ENCODE peak calls at places on chromosome 18, in nine cellular contexts. One of them, this sample, is unnamed. For H3K4me1, the result is how much of the 10 kb centered on the place peaks cover.

GRCh38 chr18:31603335-31603734 is 11.7 kb downstream of the TTR start:
- DNase-seq in PC-9: no peak
- DNase-seq in colonic mucosa: no peak
- DNase-seq in H1: no peak
- DNase-seq in ovary: no peak
- DNase-seq in A549: no peak
- DNase-seq in IMR-90: no peak
- DNase-seq in uterus: no peak
- DNase-seq in GM23248: peak
- DNase-seq in this sample: no peak

GRCh38 chr18:8871484-8871883 is 166.1 kb downstream of the MTCL1 start:
- DNase-seq in colonic mucosa: no peak
- DNase-seq in GM23248: peak
- DNase-seq in IMR-90: no peak
- DNase-seq in A549: no peak
- DNase-seq in PC-9: peak
- DNase-seq in H1: no peak
- DNase-seq in uterus: no peak
- DNase-seq in ovary: no peak
- DNase-seq in this sample: no peak

GRCh38 chr18:73662440-73662839 is 485.2 kb downstream of the FBXO15 start:
- DNase-seq in IMR-90: no peak
- DNase-seq in ovary: no peak
- DNase-seq in colonic mucosa: no peak
- DNase-seq in PC-9: no peak
- DNase-seq in GM23248: no peak
- DNase-seq in uterus: no peak
- DNase-seq in A549: no peak
- DNase-seq in H1: no peak
- DNase-seq in this sample: no peak

GRCh38 chr18:57943723-57944122 is 100.3 kb upstream of the NEDD4L start:
- DNase-seq in A549: no peak
- DNase-seq in H1: no peak
- DNase-seq in uterus: no peak
- DNase-seq in PC-9: no peak
- DNase-seq in colonic mucosa: no peak
- DNase-seq in GM23248: peak
- DNase-seq in ovary: no peak
- DNase-seq in IMR-90: peak
- DNase-seq in this sample: no peak

GRCh38 chr18:3889803-3890202 is 439.8 kb downstream of the TGIF1 start:
- DNase-seq in IMR-90: peak
- DNase-seq in uterus: no peak
- DNase-seq in colonic mucosa: no peak
- DNase-seq in GM23248: peak
- DNase-seq in A549: no peak
- DNase-seq in ovary: no peak
- DNase-seq in PC-9: no peak
- DNase-seq in H1: no peak
- DNase-seq in this sample: peak

GRCh38 chr18:49368161-49368875 is 92.1 kb downstream of the DYM start:
- DNase-seq in uterus: no peak
- DNase-seq in IMR-90: no peak
- DNase-seq in colonic mucosa: no peak
- DNase-seq in H1: no peak
- DNase-seq in PC-9: no peak
- DNase-seq in ovary: no peak
- DNase-seq in A549: no peak
- DNase-seq in GM23248: no peak
- DNase-seq in this sample: no peak

GRCh38 chr18:75408554-75409506 is 18.7 kb downstream of the SMIM21 start:
- DNase-seq in GM23248: peak
- DNase-seq in IMR-90: peak
- DNase-seq in H1: no peak
- DNase-seq in A549: peak
- DNase-seq in uterus: no peak
- DNase-seq in colonic mucosa: no peak
- DNase-seq in PC-9: no peak
- DNase-seq in ovary: no peak
- DNase-seq in this sample: no peak

GRCh38 chr18:55422456-55423185 is 165.4 kb downstream of the TCF4 start:
- DNase-seq in H1: no peak
- DNase-seq in PC-9: no peak
- DNase-seq in IMR-90: peak
- DNase-seq in uterus: peak
- DNase-seq in colonic mucosa: peak
- DNase-seq in GM23248: peak
- DNase-seq in A549: no peak
- DNase-seq in ovary: peak
- DNase-seq in this sample: no peak

GRCh38 chr18:27604583-27604982 is 419.5 kb upstream of the CHST9 start:
- DNase-seq in PC-9: no peak
- DNase-seq in A549: no peak
- DNase-seq in GM23248: peak
- DNase-seq in colonic mucosa: no peak
- DNase-seq in H1: no peak
- DNase-seq in ovary: no peak
- DNase-seq in uterus: no peak
- DNase-seq in IMR-90: peak
- DNase-seq in this sample: peak

GRCh38 chr18:28995319-28995718 is 818.4 kb upstream of the CDH2 start:
- DNase-seq in uterus: no peak
- DNase-seq in GM23248: no peak
- DNase-seq in H1: no peak
- DNase-seq in IMR-90: peak
- DNase-seq in PC-9: no peak
- DNase-seq in A549: no peak
- DNase-seq in colonic mucosa: no peak
- DNase-seq in ovary: no peak
- DNase-seq in this sample: no peak

GRCh38 chr18:79068299-79068945 is 772 bp upstream of the ATP9B start:
- DNase-seq in GM23248: peak
- DNase-seq in colonic mucosa: no peak
- DNase-seq in uterus: no peak
- DNase-seq in A549: no peak
- DNase-seq in IMR-90: no peak
- DNase-seq in ovary: peak
- DNase-seq in PC-9: no peak
- DNase-seq in H1: no peak
- DNase-seq in this sample: peak

GRCh38 chr18:44771957-44772917 is 91.5 kb downstream of the SETBP1 start:
- DNase-seq in uterus: peak
- DNase-seq in GM23248: no peak
- DNase-seq in PC-9: no peak
- DNase-seq in A549: no peak
- DNase-seq in colonic mucosa: peak
- DNase-seq in ovary: no peak
- DNase-seq in H1: no peak
- DNase-seq in IMR-90: no peak
- DNase-seq in this sample: peak

GRCh38 chr18:76821356-76821874 is 942 bp upstream of the ZNF236 start:
- DNase-seq in colonic mucosa: no peak
- DNase-seq in IMR-90: no peak
- DNase-seq in GM23248: no peak
- DNase-seq in H1: no peak
- DNase-seq in PC-9: no peak
- DNase-seq in uterus: no peak
- DNase-seq in ovary: no peak
- DNase-seq in A549: no peak
- DNase-seq in this sample: no peak

DNA sequence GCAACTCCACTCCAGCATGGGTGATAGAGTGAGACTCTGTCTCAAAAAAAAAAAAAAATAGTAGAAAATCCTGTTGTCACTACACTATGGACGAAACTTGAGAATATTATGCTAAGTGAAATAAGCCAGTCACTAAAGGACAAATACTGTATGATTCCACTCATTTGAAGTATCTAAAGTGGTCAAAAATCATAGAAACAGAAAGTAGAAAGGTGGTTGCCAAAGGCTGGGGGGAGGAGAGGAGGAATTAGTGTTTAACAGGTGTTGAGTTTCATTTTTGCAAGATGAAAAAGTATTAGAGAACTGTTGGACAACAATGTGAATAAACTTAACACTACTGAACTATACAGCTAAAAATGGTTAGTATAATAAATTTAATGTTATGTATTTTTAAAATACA is 18.8 kb upstream of the RMP24 start:
- DNase-seq in H1: no peak
- DNase-seq in ovary: no peak
- DNase-seq in colonic mucosa: no peak
- DNase-seq in uterus: no peak
- DNase-seq in A549: no peak
- DNase-seq in IMR-90: no peak
- DNase-seq in PC-9: no peak
- DNase-seq in GM23248: no peak
- DNase-seq in this sample: no peak
- H3K4me1 ChIP-seq in H1: under half
- H3K4me1 ChIP-seq in ovary: under half
- H3K4me1 ChIP-seq in colonic mucosa: under half
- H3K4me1 ChIP-seq in uterus: under half
- H3K4me1 ChIP-seq in A549: under half
- H3K4me1 ChIP-seq in IMR-90: under half
- H3K4me1 ChIP-seq in PC-9: under half
- H3K4me1 ChIP-seq in GM23248: under half
- H3K4me1 ChIP-seq in this sample: under half

GRCh38 chr18:23226930-23227728 is 91.8 kb downstream of the CABLES1 start:
- DNase-seq in ovary: peak
- DNase-seq in PC-9: no peak
- DNase-seq in GM23248: peak
- DNase-seq in colonic mucosa: no peak
- DNase-seq in uterus: peak
- DNase-seq in A549: no peak
- DNase-seq in H1: no peak
- DNase-seq in IMR-90: peak
- DNase-seq in this sample: peak

GRCh38 chr18:23227729-23228075 is 92.4 kb downstream of the CABLES1 start:
- DNase-seq in GM23248: no peak
- DNase-seq in uterus: no peak
- DNase-seq in ovary: no peak
- DNase-seq in IMR-90: no peak
- DNase-seq in colonic mucosa: no peak
- DNase-seq in A549: no peak
- DNase-seq in PC-9: no peak
- DNase-seq in H1: no peak
- DNase-seq in this sample: peak

GRCh38 chr18:23223641-23224040 is 88.4 kb downstream of the CABLES1 start:
- DNase-seq in H1: no peak
- DNase-seq in A549: no peak
- DNase-seq in IMR-90: no peak
- DNase-seq in ovary: no peak
- DNase-seq in GM23248: no peak
- DNase-seq in colonic mucosa: no peak
- DNase-seq in uterus: no peak
- DNase-seq in PC-9: no peak
- DNase-seq in this sample: no peak

GRCh38 chr18:23226386-23226785 is 91.1 kb downstream of the CABLES1 start:
- DNase-seq in IMR-90: peak
- DNase-seq in PC-9: no peak
- DNase-seq in uterus: no peak
- DNase-seq in ovary: no peak
- DNase-seq in A549: no peak
- DNase-seq in H1: no peak
- DNase-seq in GM23248: peak
- DNase-seq in colonic mucosa: no peak
- DNase-seq in this sample: no peak

GRCh38 chr18:23225518-23225917 is 90.2 kb downstream of the CABLES1 start:
- DNase-seq in H1: no peak
- DNase-seq in A549: no peak
- DNase-seq in colonic mucosa: no peak
- DNase-seq in uterus: peak
- DNase-seq in PC-9: no peak
- DNase-seq in IMR-90: peak
- DNase-seq in ovary: peak
- DNase-seq in GM23248: peak
- DNase-seq in this sample: no peak
- H3K4me1 ChIP-seq in H1: under half
- H3K4me1 ChIP-seq in A549: under half
- H3K4me1 ChIP-seq in colonic mucosa: under half
- H3K4me1 ChIP-seq in uterus: under half
- H3K4me1 ChIP-seq in PC-9: under half
- H3K4me1 ChIP-seq in IMR-90: under half
- H3K4me1 ChIP-seq in ovary: under half
- H3K4me1 ChIP-seq in GM23248: half or more
- H3K4me1 ChIP-seq in this sample: under half

DNA sequence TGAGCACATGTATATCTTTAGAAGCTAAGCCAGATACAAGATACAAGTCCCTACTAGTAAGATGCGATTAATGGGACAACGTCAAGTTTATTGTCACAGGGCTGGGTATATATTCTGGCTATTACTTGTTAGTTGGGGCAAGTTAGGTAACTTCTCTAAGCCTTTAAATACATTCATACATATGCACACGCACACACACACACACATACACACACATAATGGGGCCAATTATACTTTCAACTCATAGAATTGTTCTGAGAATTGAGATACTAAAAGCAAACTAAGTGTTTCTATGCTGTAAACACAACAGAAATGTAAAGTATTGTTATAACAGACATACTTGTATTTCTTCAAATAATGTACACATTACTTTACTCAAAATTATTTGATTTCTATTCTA is 116.1 kb downstream of the BCL2 start:
- DNase-seq in PC-9: no peak
- DNase-seq in GM23248: no peak
- DNase-seq in IMR-90: no peak
- DNase-seq in uterus: no peak
- DNase-seq in H1: no peak
- DNase-seq in ovary: no peak
- DNase-seq in A549: no peak
- DNase-seq in colonic mucosa: no peak
- DNase-seq in this sample: no peak
- H3K4me1 ChIP-seq in PC-9: under half
- H3K4me1 ChIP-seq in GM23248: under half
- H3K4me1 ChIP-seq in IMR-90: under half
- H3K4me1 ChIP-seq in uterus: under half
- H3K4me1 ChIP-seq in H1: under half
- H3K4me1 ChIP-seq in ovary: under half
- H3K4me1 ChIP-seq in A549: under half
- H3K4me1 ChIP-seq in colonic mucosa: under half
- H3K4me1 ChIP-seq in this sample: under half

GRCh38 chr18:25805323-25805722 is 285.1 kb downstream of the SS18 start:
- DNase-seq in GM23248: peak
- DNase-seq in PC-9: no peak
- DNase-seq in uterus: no peak
- DNase-seq in A549: no peak
- DNase-seq in ovary: peak
- DNase-seq in colonic mucosa: peak
- DNase-seq in H1: no peak
- DNase-seq in IMR-90: peak
- DNase-seq in this sample: no peak

GRCh38 chr18:25810736-25811135 is 279.7 kb downstream of the SS18 start:
- DNase-seq in uterus: no peak
- DNase-seq in H1: no peak
- DNase-seq in PC-9: no peak
- DNase-seq in GM23248: no peak
- DNase-seq in ovary: no peak
- DNase-seq in A549: no peak
- DNase-seq in IMR-90: no peak
- DNase-seq in colonic mucosa: no peak
- DNase-seq in this sample: no peak

DNA sequence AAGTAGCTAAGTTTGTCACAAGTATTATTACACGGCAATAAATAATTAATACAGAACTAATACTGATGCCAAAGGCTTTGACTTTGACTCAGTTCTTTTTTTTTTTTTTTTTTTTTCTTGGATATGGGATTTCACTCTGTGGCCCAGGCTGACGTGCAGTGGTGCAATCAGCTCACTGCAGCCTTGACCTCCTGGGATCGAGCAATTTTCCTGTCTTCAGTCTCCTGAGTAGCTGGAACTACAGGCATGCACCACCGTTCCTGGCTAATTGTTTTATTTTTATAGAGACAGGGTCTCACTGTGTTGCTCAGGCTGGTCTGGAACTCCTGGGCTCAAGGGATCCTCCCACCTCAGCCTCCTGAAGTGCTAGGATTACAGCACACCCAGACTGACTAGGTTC is 284.5 kb downstream of the SS18 start:
- DNase-seq in colonic mucosa: no peak
- DNase-seq in H1: no peak
- DNase-seq in IMR-90: no peak
- DNase-seq in ovary: no peak
- DNase-seq in A549: no peak
- DNase-seq in uterus: no peak
- DNase-seq in PC-9: no peak
- DNase-seq in GM23248: peak
- DNase-seq in this sample: no peak
- H3K4me1 ChIP-seq in colonic mucosa: under half
- H3K4me1 ChIP-seq in H1: under half
- H3K4me1 ChIP-seq in IMR-90: under half
- H3K4me1 ChIP-seq in ovary: under half
- H3K4me1 ChIP-seq in A549: under half
- H3K4me1 ChIP-seq in uterus: under half
- H3K4me1 ChIP-seq in PC-9: under half
- H3K4me1 ChIP-seq in GM23248: under half
- H3K4me1 ChIP-seq in this sample: under half